ENCODE peak calls at places on chromosomes 7 and 10, in seven cellular contexts. S is AG20443; M is stimulated activated CD8-positive, alpha-beta memory T cell treated with anti-CD3 and anti-CD28 coated beads, Interleukin-15, amount 100 ng/mL, for 4 hours; R is WTC11; D is choroid plexus epithelial cell; I is H54; A is CD4-positive, alpha-beta memory T cell. U is an unnamed sample.
A peak's percentile ranks its signal among the peaks of the same experiment; 100 is the strongest.

GRCh38 chr10:23686722-23687121 is 247.8 kb downstream of the OTUD1 start:
- DNase-seq in R (no peak), A (no peak), M (no peak), S (no peak), I (no peak), D (no peak), U (no peak)

GRCh38 chr10:23120001-23120934 is 24.9 kb downstream of the MSRB2 start:
- DNase-seq in S (no peak), M (no peak), I (no peak), D (no peak), R (no peak), A (no peak), U (no peak)

GRCh38 chr10:126242352-126243260 is 145.7 kb downstream of the ADAM12 start:
- DNase-seq in D (peak; percentile 95), S (peak; percentile 62), M (no peak), A (no peak), R (no peak), I (no peak), U (no peak)

GRCh38 chr10:48589266-48589665 is 15.6 kb downstream of the ARHGAP22 start:
- DNase-seq in M (no peak), A (no peak), D (peak; percentile 82), S (peak; percentile 87), I (no peak), R (no peak), U (peak; percentile 98)

GRCh38 chr10:78931333-78932083 is 137.3 kb upstream of the ZMIZ1 start:
- DNase-seq in M (no peak), S (peak; percentile 93), A (no peak), D (peak; percentile 97), R (no peak), I (peak; percentile 93), U (peak; percentile 94)

GRCh38 chr7:16428672-16429071 is 7.3 kb upstream of the CRPPA start:
- DNase-seq in D (peak; percentile 60), S (no peak), A (no peak), I (no peak), R (no peak), M (no peak), U (no peak)

GRCh38 chr10:24707445-24707844 is 16.2 kb downstream of the ARHGAP21 start:
- DNase-seq in S (no peak), I (no peak), D (no peak), A (no peak), M (no peak), R (no peak), U (no peak)

GRCh38 chr7:47291461-47292051 is 290.4 kb downstream of the TNS3 start:
- DNase-seq in I (peak; percentile 96), D (peak; percentile 92), S (peak; percentile 87), M (no peak), R (no peak), A (no peak), U (peak; percentile 96)

GRCh38 chr7:36127075-36127740 is 25.8 kb upstream of the EEPD1 start:
- DNase-seq in I (no peak), A (no peak), R (no peak), S (no peak), M (no peak), D (no peak), U (no peak)

GRCh38 chr10:48266528-48266927 is 8.0 kb downstream of the FRMPD2 start:
- DNase-seq in S (no peak), R (no peak), D (no peak), A (no peak), I (no peak), M (no peak), U (no peak)

GRCh38 chr10:43205681-43206390 is 61.0 kb downstream of the RASGEF1A start:
- DNase-seq in I (no peak), R (peak; percentile 8), M (no peak), D (no peak), S (no peak), A (no peak), U (no peak)

GRCh38 chr10:79098061-79098460 is 29.3 kb downstream of the ZMIZ1 start:
- DNase-seq in A (no peak), M (no peak), S (no peak), D (no peak), I (no peak), R (no peak), U (no peak)

GRCh38 chr7:21566094-21566493 is 23.3 kb downstream of the DNAH11 start:
- DNase-seq in D (no peak), I (no peak), S (no peak), R (no peak), A (no peak), M (no peak), U (no peak)

GRCh38 chr7:127905491-127906330 is 125.5 kb downstream of the LRRC4 start:
- DNase-seq in S (peak; percentile 49), D (peak; percentile 64), A (no peak), M (no peak), I (peak; percentile 14), R (no peak), U (no peak)

GRCh38 chr7:35487841-35488240 is 207.1 kb downstream of the HERPUD2 start:
- DNase-seq in M (no peak), R (no peak), S (no peak), I (no peak), A (no peak), D (no peak), U (no peak)

GRCh38 chr7:116984917-116985316 is 31.6 kb downstream of the ST7 start:
- DNase-seq in A (no peak), I (no peak), M (no peak), S (peak; percentile 17), R (no peak), D (peak; percentile 50), U (no peak)

GRCh38 chr10:114609518-114610426 is 48.3 kb downstream of the ABLIM1 start:
- DNase-seq in D (no peak), M (no peak), I (no peak), S (no peak), A (no peak), R (no peak), U (no peak)

GRCh38 chr7:1671876-1672451 is 1.9 kb downstream of the ELFN1 start:
- DNase-seq in R (no peak), A (no peak), S (no peak), I (no peak), D (no peak), M (no peak), U (no peak)

GRCh38 chr10:51640120-51640819 is 59.1 kb downstream of the CSTF2T start:
- DNase-seq in D (no peak), A (no peak), S (peak; percentile 7), I (no peak), M (no peak), R (no peak), U (peak; percentile 29)